ENCODE peak calls at places on chromosomes 11 and 22, in four cellular contexts. E is activated naive CD4-positive, alpha-beta T cell treated with anti-CD3 and anti-CD28 coated beads for 36 hours; A is NCI-H1092 treated with DMSO at 0.1 percent for 48 hours; H is AG08396. T is an unnamed sample.

GRCh38 chr11:108142304-108142703 is 20.9 kb downstream of the ACAT1 start:
- DNase-seq in H (no peak), E (no peak), A (no peak), T (no peak)

GRCh38 chr11:122099345-122100045 is 16.5 kb downstream of the BLID start:
- DNase-seq in A (peak; percentile 85), E (no peak), H (no peak), T (no peak)

GRCh38 chr22:33539902-33540751 is 380.1 kb downstream of the LARGE1 start:
- DNase-seq in A (peak; percentile 32), E (no peak), H (peak; percentile 22), T (peak; percentile 18)

GRCh38 chr11:57476223-57476882 is 16.0 kb downstream of the RTN4RL2 start:
- DNase-seq in A (no peak), E (peak; percentile 21), H (peak; percentile 72), T (no peak)

GRCh38 chr11:120324932-120325810 is at the start of gene TLCD5:
- DNase-seq in H (peak; percentile 76), E (peak; percentile 69), A (peak; percentile 86), T (peak; percentile 83)

GRCh38 chr22:30015846-30016245 is 64.4 kb upstream of the HORMAD2 start:
- DNase-seq in E (no peak), A (no peak), H (peak; percentile 81), T (peak; percentile 74)

GRCh38 chr22:42595434-42595833 is 19.2 kb downstream of the POLDIP3 start:
- DNase-seq in A (no peak), E (no peak), H (no peak), T (no peak)

GRCh38 chr22:22165936-22166710 is 78.5 kb upstream of the VPREB1 start:
- DNase-seq in E (no peak), H (no peak), A (no peak), T (no peak)

GRCh38 chr11:96339704-96340554 is 3.1 kb downstream of the MAML2 start:
- DNase-seq in E (peak; percentile 28), A (no peak), H (peak; percentile 33), T (peak; percentile 33)

GRCh38 chr22:18156878-18157713 is 7.1 kb downstream of the USP18 start:
- DNase-seq in H (peak; percentile 96), A (peak; percentile 67), E (peak; percentile 76), T (peak; percentile 89)

GRCh38 chr11:74725701-74726100 is 5.5 kb downstream of the CHRDL2 start:
- DNase-seq in E (no peak), H (peak; percentile 59), A (no peak), T (no peak)

GRCh38 chr22:37050913-37051628 is 471 bp upstream of the KCTD17 start:
- DNase-seq in A (no peak), H (no peak), E (no peak), T (no peak)

GRCh38 chr11:61061081-61061826 is 41.0 kb upstream of the CD5 start:
- DNase-seq in H (no peak), E (peak; percentile 97), A (no peak), T (no peak)

GRCh38 chr11:67301951-67302516 is 1.3 kb upstream of the SSH3 start:
- DNase-seq in E (no peak), A (no peak), H (peak; percentile 81), T (peak; percentile 24)

GRCh38 chr11:123428221-123428631 is 1.8 kb upstream of the GRAMD1B start:
- DNase-seq in H (no peak), A (no peak), E (no peak), T (peak; percentile 31)

GRCh38 chr22:22814666-22815396 is 72.8 kb upstream of the IGLL5 start:
- DNase-seq in A (no peak), E (no peak), H (no peak), T (no peak)

GRCh38 chr22:42604403-42604802 is 10.3 kb downstream of the POLDIP3 start:
- DNase-seq in E (no peak), H (peak; percentile 42), A (no peak), T (peak; percentile 69)

GRCh38 chr11:67369801-67370284 is 3.6 kb downstream of the CLCF1 start:
- DNase-seq in A (no peak), H (peak; percentile 44), E (no peak), T (no peak)

GRCh38 chr11:112025682-112026081 is 474 bp downstream of the DLAT start:
- DNase-seq in E (no peak), H (peak; percentile 28), A (peak; percentile 23), T (peak; percentile 44)

GRCh38 chr11:70478194-70478890 is 80.0 kb downstream of the CTTN start:
- DNase-seq in E (no peak), H (no peak), A (no peak), T (no peak)

GRCh38 chr11:124643605-124644425 is 21.2 kb downstream of the TBRG1 start:
- DNase-seq in H (peak; percentile 67), A (no peak), E (no peak), T (peak; percentile 77)

GRCh38 chr22:42906605-42907338 is 49.7 kb upstream of the ARFGAP3 start:
- DNase-seq in E (no peak), H (no peak), A (no peak), T (peak; percentile 60)

GRCh38 chr11:122656073-122656630 is 630 bp downstream of the UBASH3B start:
- DNase-seq in H (peak; percentile 75), E (peak; percentile 50), A (peak; percentile 72), T (peak; percentile 81)

GRCh38 chr11:117882539-117882938 is 6.1 kb upstream of the FXYD6 start:
- DNase-seq in E (no peak), H (no peak), A (peak; percentile 13), T (no peak)

GRCh38 chr11:33689089-33689488 is 11.5 kb downstream of the C11orf91 start:
- DNase-seq in H (no peak), A (no peak), E (no peak), T (no peak)

GRCh38 chr11:74055938-74056337 is 47.1 kb upstream of the UCP3 start:
- DNase-seq in E (no peak), H (peak; percentile 54), A (no peak), T (peak; percentile 42)

GRCh38 chr11:114236829-114237228 is 59.4 kb upstream of the NNMT start:
- DNase-seq in A (no peak), H (no peak), E (no peak), T (no peak)

GRCh38 chr11:128906185-128907065 is 15.3 kb downstream of the KCNJ5 start:
- DNase-seq in E (no peak), A (no peak), H (no peak), T (no peak)

GRCh38 chr11:2665747-2666710 is 33.8 kb downstream of the KCNQ1OT1 start:
- DNase-seq in A (no peak), E (no peak), H (no peak), T (no peak)

GRCh38 chr22:48449466-48450187 is 1378.0 kb downstream of the BRD1 start:
- DNase-seq in E (no peak), H (no peak), A (no peak), T (no peak)

GRCh38 chr11:15276616-15277015 is 161.9 kb downstream of the INSC start:
- DNase-seq in E (no peak), H (peak; percentile 8), A (peak; percentile 73), T (no peak)

GRCh38 chr22:48819991-48820390 is 1007.7 kb downstream of the BRD1 start:
- DNase-seq in A (no peak), E (no peak), H (no peak), T (no peak)

T was measured in GM03348.